ENCODE peak calls at places on chromosomes 1 and 21, in seven cellular contexts. G, E, J, P, N, H and R are unnamed samples.

GRCh38 chr21:44603109-44603875 is 2.9 kb downstream of the KRTAP10-7 start:
- DNase-seq in G (no peak), E (no peak), J (no peak), P (no peak), N (no peak), H (peak), R (no peak)

GRCh38 chr1:112904071-112904830 is 51.7 kb downstream of the SLC16A1 start:
- DNase-seq in G (no peak), E (peak), J (no peak), P (no peak), N (peak), H (no peak), R (no peak)

GRCh38 chr1:155086182-155086741 is 7.6 kb downstream of the EFNA3 start:
- DNase-seq in G (peak), E (peak), J (no peak), P (peak), N (peak), H (peak), R (peak)

GRCh38 chr21:14657241-14658008 is 111.3 kb upstream of the SAMSN1 start:
- DNase-seq in G (no peak), E (no peak), J (no peak), P (no peak), N (no peak), H (no peak), R (no peak)

GRCh38 chr1:63703661-63704060 is 70.2 kb upstream of the ROR1 start:
- DNase-seq in G (no peak), E (no peak), J (no peak), P (no peak), N (no peak), H (no peak), R (no peak)

GRCh38 chr1:2474933-2475371 is 1.1 kb upstream of the PLCH2 start:
- DNase-seq in G (no peak), E (peak), J (no peak), P (no peak), N (no peak), H (no peak), R (no peak)

GRCh38 chr1:86703696-86704455 is 500 bp upstream of the SH3GLB1 start:
- DNase-seq in G (no peak), E (no peak), J (no peak), P (peak), N (peak), H (no peak), R (no peak)

GRCh38 chr1:197180252-197180878 is 33.9 kb upstream of the ASPM start:
- DNase-seq in G (no peak), E (no peak), J (no peak), P (no peak), N (peak), H (no peak), R (no peak)

GRCh38 chr1:19596719-19597462 is 47.2 kb upstream of the NBL1 start:
- DNase-seq in G (peak), E (peak), J (peak), P (peak), N (peak), H (peak), R (peak)

GRCh38 chr21:39533545-39534226 is 79.1 kb upstream of the B3GALT5 start:
- DNase-seq in G (no peak), E (no peak), J (no peak), P (no peak), N (no peak), H (no peak), R (no peak)

GRCh38 chr1:178051071-178051470 is 42.8 kb upstream of the RASAL2 start:
- DNase-seq in G (no peak), E (no peak), J (no peak), P (no peak), N (no peak), H (no peak), R (no peak)

GRCh38 chr21:33268736-33269441 is 2.7 kb downstream of the IL10RB start:
- DNase-seq in G (no peak), E (no peak), J (no peak), P (no peak), N (peak), H (peak), R (no peak)

GRCh38 chr1:53359934-53360276 is 32.0 kb upstream of the LRP8 start:
- DNase-seq in G (no peak), E (no peak), J (no peak), P (no peak), N (no peak), H (no peak), R (no peak)

GRCh38 chr1:228000836-228001563 is 5.8 kb upstream of the WNT3A start:
- DNase-seq in G (peak), E (peak), J (no peak), P (no peak), N (no peak), H (peak), R (no peak)

GRCh38 chr1:19918057-19918456 is 5.4 kb downstream of the PLA2G2E start:
- DNase-seq in G (peak), E (peak), J (peak), P (peak), N (peak), H (peak), R (peak)

GRCh38 chr1:147598631-147599361 is 57.5 kb downstream of the BCL9 start:
- DNase-seq in G (no peak), E (peak), J (peak), P (peak), N (peak), H (no peak), R (peak)

GRCh38 chr1:184836934-184837698 is 82.5 kb upstream of the EDEM3 start:
- DNase-seq in G (no peak), E (no peak), J (no peak), P (no peak), N (peak), H (no peak), R (no peak)

GRCh38 chr1:80778094-80778840 is 1022.5 kb upstream of the ADGRL2 start:
- DNase-seq in G (no peak), E (no peak), J (no peak), P (no peak), N (no peak), H (no peak), R (no peak)

GRCh38 chr1:105544475-105544874 is 1512.0 kb upstream of the PRMT6 start:
- DNase-seq in G (no peak), E (no peak), J (no peak), P (no peak), N (no peak), H (no peak), R (no peak)

GRCh38 chr1:5597991-5598823 is 394.0 kb downstream of the NPHP4 start:
- DNase-seq in G (no peak), E (no peak), J (no peak), P (no peak), N (no peak), H (no peak), R (peak)

GRCh38 chr1:58981392-58981791 is 197.5 kb upstream of the JUN start:
- DNase-seq in G (no peak), E (no peak), J (no peak), P (no peak), N (no peak), H (no peak), R (no peak)

GRCh38 chr21:45267390-45267760 is 20.3 kb downstream of the POFUT2 start:
- DNase-seq in G (peak), E (peak), J (no peak), P (no peak), N (no peak), H (peak), R (no peak)

GRCh38 chr1:210647406-210648333 is 319.0 kb downstream of the HHAT start:
- DNase-seq in G (no peak), E (no peak), J (no peak), P (no peak), N (no peak), H (no peak), R (no peak)

GRCh38 chr1:19780267-19780877 is 19.3 kb downstream of the TMCO4 start:
- DNase-seq in G (no peak), E (no peak), J (no peak), P (no peak), N (no peak), H (no peak), R (no peak)

GRCh38 chr1:221418346-221418745 is 323.5 kb downstream of the DUSP10 start:
- DNase-seq in G (no peak), E (no peak), J (no peak), P (no peak), N (no peak), H (no peak), R (no peak)

GRCh38 chr1:198333744-198334143 is 176.9 kb downstream of the NEK7 start:
- DNase-seq in G (no peak), E (no peak), J (no peak), P (no peak), N (no peak), H (no peak), R (no peak)

GRCh38 chr1:26469558-26469957 is 2.7 kb upstream of the HMGN2 start:
- DNase-seq in G (no peak), E (no peak), J (no peak), P (no peak), N (no peak), H (no peak), R (peak)

GRCh38 chr1:10829067-10829818 is 32.8 kb upstream of the CASZ1 start:
- DNase-seq in G (no peak), E (no peak), J (no peak), P (no peak), N (no peak), H (no peak), R (no peak)

GRCh38 chr1:226365831-226366231 is 42.1 kb downstream of the PARP1 start:
- DNase-seq in G (no peak), E (no peak), J (no peak), P (no peak), N (no peak), H (no peak), R (no peak)

GRCh38 chr1:36350659-36351171 is 27.3 kb upstream of the EVA1B start:
- DNase-seq in G (peak), E (no peak), J (no peak), P (no peak), N (peak), H (peak), R (no peak)

GRCh38 chr1:16724718-16725438 is 15.4 kb upstream of the RNU1-4 start:
- DNase-seq in G (peak), E (no peak), J (no peak), P (no peak), N (peak), H (peak), R (no peak)

DNA sequence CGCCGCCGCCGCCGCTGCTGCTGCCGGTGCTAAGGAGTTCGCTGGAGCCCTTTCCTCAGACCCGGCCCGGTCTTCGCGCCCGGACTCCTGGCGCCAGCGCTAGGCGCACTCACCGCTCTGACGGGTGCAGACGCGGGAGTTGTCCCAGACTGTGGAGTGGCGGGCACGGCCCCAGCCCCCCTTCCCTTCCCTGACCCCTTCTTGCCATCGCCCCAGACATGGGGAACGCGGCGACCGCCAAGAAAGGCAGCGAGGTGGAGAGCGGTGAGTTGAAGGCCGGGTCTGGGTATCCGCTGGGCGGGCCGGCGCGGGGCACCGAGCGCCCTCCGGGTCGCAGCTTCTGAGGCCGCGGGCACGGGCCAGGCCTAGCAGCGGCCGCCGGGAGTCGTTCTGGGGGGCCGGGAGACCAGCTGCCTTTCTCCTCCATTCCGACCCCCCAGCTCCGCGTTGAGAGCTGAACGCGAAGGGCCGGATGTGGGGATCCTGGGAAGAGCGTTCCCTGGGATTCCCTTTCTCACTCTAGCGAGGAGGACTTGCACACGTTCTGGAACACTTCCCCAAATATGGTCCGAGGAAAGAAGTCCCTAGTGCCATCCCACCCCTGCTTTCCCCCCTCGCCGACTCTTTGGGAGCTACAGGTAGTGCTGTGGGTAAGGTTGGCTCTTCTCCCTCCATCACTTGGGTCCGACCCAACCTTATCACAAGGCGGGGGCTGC is 65.8 kb upstream of the PRKACB start:
- DNase-seq in G (peak), E (peak), J (no peak), P (peak), N (peak), H (no peak), R (peak)
- H3K4me3 ChIP-seq in G (peak), E (peak), J (peak), P (peak), N (peak), H (peak), R (peak)

DNA sequence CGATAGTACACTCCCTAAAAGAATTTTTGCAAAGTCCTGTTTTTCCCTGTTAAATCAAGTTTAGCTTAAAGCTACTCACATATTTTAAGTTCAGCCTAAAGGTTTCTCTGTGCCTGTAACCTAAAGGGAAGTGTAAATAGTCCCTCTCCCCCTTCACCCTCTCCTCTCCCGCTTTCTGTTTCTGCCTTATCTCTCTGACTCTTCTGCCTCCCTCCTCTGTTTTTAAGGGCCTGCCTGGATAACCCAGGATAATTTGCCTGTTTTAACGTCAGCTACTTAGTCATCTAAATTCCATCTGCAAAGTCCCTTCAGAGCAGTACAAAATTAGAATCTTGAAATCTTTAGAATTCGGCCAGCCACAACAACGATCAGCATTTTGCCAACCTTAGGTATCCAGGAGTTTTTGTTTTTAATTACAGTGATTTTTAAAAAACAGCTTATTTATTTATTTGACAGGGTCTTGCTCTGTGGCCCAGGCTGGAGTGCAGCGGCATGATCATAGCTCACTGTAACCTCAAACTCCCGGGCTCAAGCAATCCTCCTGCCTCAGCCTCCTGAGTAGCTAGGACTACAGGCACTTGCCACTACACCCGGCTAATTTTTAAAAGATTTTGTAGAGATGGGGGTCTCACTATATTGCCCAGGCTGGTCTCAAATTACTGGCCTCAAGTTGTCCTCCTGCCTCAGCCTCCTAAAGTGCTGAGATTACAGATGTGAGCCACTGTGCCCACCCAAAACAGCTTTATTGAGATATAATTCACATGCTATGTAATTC is 92.4 kb downstream of the NID1 start:
- DNase-seq in G (no peak), E (no peak), J (no peak), P (no peak), N (peak), H (no peak), R (no peak)
- H3K4me3 ChIP-seq in G (peak), E (peak), J (peak), P (peak), N (peak), H (peak), R (peak)

DNA sequence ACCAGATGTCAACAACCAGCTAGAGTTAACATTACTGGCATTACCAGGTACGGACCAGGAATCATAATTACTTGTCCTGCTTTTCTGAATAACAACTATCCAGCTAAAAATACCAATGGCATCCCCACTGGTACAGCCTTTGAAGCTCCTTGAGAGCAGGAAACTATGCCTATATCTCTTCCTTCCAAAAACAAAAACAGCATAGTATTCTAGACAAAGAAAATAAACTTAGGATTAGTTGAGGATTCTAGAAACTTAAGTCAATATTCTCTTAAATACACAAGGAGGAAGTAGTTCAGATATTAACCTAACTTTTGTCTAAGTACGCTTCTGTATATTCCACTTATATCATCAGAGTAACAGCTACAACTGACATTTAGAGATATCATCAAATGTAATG is 3.0 kb downstream of the FUBP1 start:
- DNase-seq in G (no peak), E (no peak), J (no peak), P (no peak), N (no peak), H (no peak), R (no peak)
- H3K4me3 ChIP-seq in G (peak), E (no peak), J (peak), P (peak), N (peak), H (peak), R (peak)

GRCh38 chr1:14733053-14733778 is 134.7 kb downstream of the KAZN start:
- DNase-seq in G (no peak), E (no peak), J (no peak), P (no peak), N (peak), H (no peak), R (no peak)

GRCh38 chr1:14737561-14738094 is 139.1 kb downstream of the KAZN start:
- DNase-seq in G (no peak), E (no peak), J (no peak), P (no peak), N (peak), H (no peak), R (no peak)

GRCh38 chr1:14735861-14736260 is 137.4 kb downstream of the KAZN start:
- DNase-seq in G (no peak), E (no peak), J (no peak), P (no peak), N (no peak), H (no peak), R (no peak)

GRCh38 chr1:14732726-14733052 is 134.2 kb downstream of the KAZN start:
- DNase-seq in G (no peak), E (no peak), J (no peak), P (no peak), N (no peak), H (no peak), R (no peak)

GRCh38 chr1:14733779-14734140 is 135.3 kb downstream of the KAZN start:
- DNase-seq in G (no peak), E (no peak), J (no peak), P (no peak), N (no peak), H (no peak), R (no peak)
- H3K4me3 ChIP-seq in G (no peak), E (no peak), J (no peak), P (no peak), N (peak), H (no peak), R (no peak)